ENCODE peak calls at places on chromosomes 16 and 17, in nine cellular contexts. N, O, H, P, J, L, C, D and E are unnamed samples.

GRCh38 chr17:7440113-7440822 is 956 bp downstream of the FGF11 start:
- DNase-seq in N (peak), O (peak), H (peak), P (no peak), J (no peak), L (peak), C (peak), D (peak), E (peak)

GRCh38 chr17:65191805-65192740 is 54.9 kb downstream of the RGS9 start:
- DNase-seq in N (no peak), O (no peak), H (no peak), P (peak), J (peak), L (no peak), C (no peak), D (no peak), E (no peak)

GRCh38 chr16:66948034-66948821 is 12.8 kb upstream of the CES3 start:
- DNase-seq in N (no peak), O (no peak), H (no peak), P (no peak), J (no peak), L (no peak), C (peak), D (peak), E (peak)

GRCh38 chr16:9102379-9102778 is 10.9 kb downstream of the HAPSTR1 start:
- DNase-seq in N (no peak), O (no peak), H (no peak), P (peak), J (peak), L (no peak), C (no peak), D (no peak), E (no peak)

GRCh38 chr17:31919802-31920525 is 16.8 kb upstream of the SUZ12 start:
- DNase-seq in N (no peak), O (no peak), H (no peak), P (no peak), J (peak), L (no peak), C (no peak), D (no peak), E (no peak)

GRCh38 chr17:31144427-31144826 is 49.6 kb downstream of the NF1 start:
- DNase-seq in N (no peak), O (no peak), H (no peak), P (no peak), J (no peak), L (no peak), C (no peak), D (peak), E (no peak)

GRCh38 chr17:49523706-49524472 is 28.8 kb downstream of the NGFR start:
- DNase-seq in N (peak), O (no peak), H (no peak), P (no peak), J (no peak), L (no peak), C (no peak), D (no peak), E (no peak)

GRCh38 chr16:48559462-48560211 is 50.3 kb downstream of the N4BP1 start:
- DNase-seq in N (no peak), O (no peak), H (no peak), P (no peak), J (no peak), L (no peak), C (no peak), D (peak), E (no peak)

GRCh38 chr16:83859265-83859664 is 39.6 kb upstream of the MLYCD start:
- DNase-seq in N (no peak), O (no peak), H (no peak), P (no peak), J (no peak), L (no peak), C (no peak), D (no peak), E (no peak)

GRCh38 chr17:2412561-2413021 is 11.7 kb upstream of the MNT start:
- DNase-seq in N (no peak), O (no peak), H (peak), P (no peak), J (peak), L (no peak), C (no peak), D (peak), E (no peak)

GRCh38 chr17:28963841-28964240 is 12.5 kb upstream of the PHF12 start:
- DNase-seq in N (no peak), O (no peak), H (no peak), P (no peak), J (no peak), L (no peak), C (no peak), D (no peak), E (no peak)

GRCh38 chr17:76027159-76027839 is at the start of gene EVPL:
- DNase-seq in N (no peak), O (peak), H (peak), P (no peak), J (no peak), L (peak), C (no peak), D (peak), E (no peak)

GRCh38 chr17:81712468-81713003 is 452 bp downstream of the SLC25A10 start:
- DNase-seq in N (peak), O (no peak), H (peak), P (no peak), J (peak), L (no peak), C (peak), D (no peak), E (peak)
- TF ChIP-seq CTCF in N (no peak), O (no peak), H (peak), P (peak), J (no peak), L (no peak), C (no peak), D (peak), E (no peak)

DNA sequence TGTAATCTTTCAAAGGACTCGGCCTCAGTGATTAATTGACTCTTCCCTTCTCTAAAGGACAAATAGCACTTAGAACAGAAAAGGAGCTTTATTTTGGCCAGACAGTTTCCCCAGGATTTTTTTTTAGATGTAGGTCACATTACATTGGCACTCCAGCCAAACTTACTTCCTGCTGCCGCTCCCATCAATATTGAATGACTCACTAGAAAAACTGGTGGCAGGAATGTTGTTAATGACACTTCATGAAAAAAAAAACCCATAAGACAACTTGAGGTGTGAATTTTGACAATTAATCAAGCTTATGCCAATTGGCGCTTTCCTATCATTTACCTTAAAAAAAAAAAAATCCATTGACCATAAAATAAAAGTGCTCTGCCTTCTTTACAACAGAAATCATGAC is 432.5 kb downstream of the TOX3 start:
- DNase-seq in N (no peak), O (no peak), H (no peak), P (peak), J (no peak), L (peak), C (no peak), D (peak), E (no peak)
- TF ChIP-seq CTCF in N (no peak), O (no peak), H (no peak), P (no peak), J (no peak), L (no peak), C (no peak), D (no peak), E (no peak)

GRCh38 chr17:55495239-55495638 is 16.0 kb downstream of the SMIM36 start:
- DNase-seq in N (no peak), O (no peak), H (no peak), P (no peak), J (no peak), L (peak), C (no peak), D (no peak), E (no peak)
- TF ChIP-seq CTCF in N (no peak), O (no peak), H (no peak), P (no peak), J (no peak), L (no peak), C (no peak), D (no peak), E (no peak)

GRCh38 chr17:21165922-21166598 is 39.3 kb downstream of the DHRS7B start:
- DNase-seq in N (peak), O (no peak), H (no peak), P (no peak), J (no peak), L (no peak), C (no peak), D (no peak), E (no peak)

GRCh38 chr17:21162394-21162775 is 35.6 kb downstream of the DHRS7B start:
- DNase-seq in N (no peak), O (no peak), H (no peak), P (peak), J (no peak), L (no peak), C (no peak), D (no peak), E (no peak)

GRCh38 chr17:21166599-21167265 is 40.0 kb downstream of the DHRS7B start:
- DNase-seq in N (no peak), O (no peak), H (no peak), P (no peak), J (peak), L (no peak), C (no peak), D (no peak), E (no peak)

GRCh38 chr17:21163101-21163500 is 36.3 kb downstream of the DHRS7B start:
- DNase-seq in N (no peak), O (no peak), H (no peak), P (no peak), J (no peak), L (no peak), C (no peak), D (no peak), E (no peak)

GRCh38 chr17:21164226-21165019 is 37.7 kb downstream of the DHRS7B start:
- DNase-seq in N (no peak), O (no peak), H (no peak), P (no peak), J (peak), L (no peak), C (no peak), D (no peak), E (no peak)
- TF ChIP-seq CTCF in N (no peak), O (no peak), H (no peak), P (no peak), J (peak), L (no peak), C (no peak), D (peak), E (no peak)

DNA sequence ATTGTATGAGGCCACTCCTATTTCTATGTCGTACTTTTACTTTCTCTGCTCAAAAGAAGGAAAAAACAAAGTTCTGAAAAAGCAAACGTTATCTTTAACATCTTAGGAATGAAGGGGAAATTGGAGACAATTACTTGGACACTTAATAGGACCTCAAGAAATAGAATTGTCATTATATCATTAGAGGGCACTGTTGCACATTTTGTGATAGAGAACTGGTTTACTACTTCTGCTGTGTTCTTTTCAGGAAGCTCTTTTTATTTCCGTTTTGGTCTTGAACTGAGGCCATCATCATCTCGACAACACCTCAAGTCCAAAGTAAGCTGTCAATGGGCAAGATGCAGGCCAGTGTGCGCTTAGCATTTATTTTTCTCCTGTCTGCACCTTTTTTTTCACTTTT is 14.6 kb downstream of the COG4 start:
- DNase-seq in N (no peak), O (no peak), H (no peak), P (no peak), J (peak), L (no peak), C (no peak), D (no peak), E (no peak)
- TF ChIP-seq CTCF in N (no peak), O (no peak), H (no peak), P (no peak), J (peak), L (no peak), C (peak), D (no peak), E (no peak)

GRCh38 chr16:69798466-69798865 is 36.3 kb downstream of the WWP2 start:
- DNase-seq in N (no peak), O (no peak), H (peak), P (peak), J (peak), L (no peak), C (peak), D (peak), E (no peak)
- TF ChIP-seq CTCF in N (peak), O (no peak), H (peak), P (peak), J (peak), L (no peak), C (peak), D (peak), E (peak)

DNA sequence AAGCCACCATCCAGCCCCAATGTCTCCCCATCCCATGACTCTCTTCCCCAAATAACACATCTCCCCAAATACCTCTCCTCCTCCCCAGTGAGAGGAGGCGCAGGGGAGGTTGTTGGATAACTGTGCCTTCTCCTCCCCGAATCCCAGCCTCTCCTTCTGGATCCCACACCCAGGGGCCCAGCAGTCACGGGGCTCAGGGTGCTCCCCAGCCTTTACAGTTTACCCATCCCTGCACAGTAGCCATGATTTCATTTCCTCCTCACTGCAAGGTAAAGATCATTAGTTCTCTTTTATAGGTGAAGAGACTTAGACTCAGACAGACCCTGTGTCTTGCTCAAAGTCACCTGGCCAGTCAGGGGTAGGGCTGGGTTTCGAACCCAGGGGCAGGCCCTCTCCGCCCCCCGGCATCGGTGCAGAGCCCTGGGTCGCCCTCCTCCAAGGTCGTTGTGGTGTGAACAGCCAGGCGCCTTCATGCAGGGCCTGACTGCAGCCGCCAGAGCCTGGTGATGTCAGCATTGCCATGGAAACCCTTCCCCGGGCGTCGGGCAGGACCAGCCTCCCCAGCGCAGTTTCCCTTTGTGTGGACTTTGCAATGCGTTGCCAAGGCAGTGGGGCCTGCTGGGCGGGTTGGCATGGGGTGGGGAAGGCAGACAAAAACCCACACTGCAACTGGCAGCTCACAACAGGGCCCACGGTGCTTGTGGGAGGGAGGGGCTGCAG is 53.3 kb upstream of the TOB1 start:
- DNase-seq in N (peak), O (peak), H (peak), P (peak), J (peak), L (peak), C (peak), D (peak), E (peak)
- TF ChIP-seq CTCF in N (no peak), O (no peak), H (peak), P (no peak), J (no peak), L (no peak), C (no peak), D (no peak), E (no peak)

DNA sequence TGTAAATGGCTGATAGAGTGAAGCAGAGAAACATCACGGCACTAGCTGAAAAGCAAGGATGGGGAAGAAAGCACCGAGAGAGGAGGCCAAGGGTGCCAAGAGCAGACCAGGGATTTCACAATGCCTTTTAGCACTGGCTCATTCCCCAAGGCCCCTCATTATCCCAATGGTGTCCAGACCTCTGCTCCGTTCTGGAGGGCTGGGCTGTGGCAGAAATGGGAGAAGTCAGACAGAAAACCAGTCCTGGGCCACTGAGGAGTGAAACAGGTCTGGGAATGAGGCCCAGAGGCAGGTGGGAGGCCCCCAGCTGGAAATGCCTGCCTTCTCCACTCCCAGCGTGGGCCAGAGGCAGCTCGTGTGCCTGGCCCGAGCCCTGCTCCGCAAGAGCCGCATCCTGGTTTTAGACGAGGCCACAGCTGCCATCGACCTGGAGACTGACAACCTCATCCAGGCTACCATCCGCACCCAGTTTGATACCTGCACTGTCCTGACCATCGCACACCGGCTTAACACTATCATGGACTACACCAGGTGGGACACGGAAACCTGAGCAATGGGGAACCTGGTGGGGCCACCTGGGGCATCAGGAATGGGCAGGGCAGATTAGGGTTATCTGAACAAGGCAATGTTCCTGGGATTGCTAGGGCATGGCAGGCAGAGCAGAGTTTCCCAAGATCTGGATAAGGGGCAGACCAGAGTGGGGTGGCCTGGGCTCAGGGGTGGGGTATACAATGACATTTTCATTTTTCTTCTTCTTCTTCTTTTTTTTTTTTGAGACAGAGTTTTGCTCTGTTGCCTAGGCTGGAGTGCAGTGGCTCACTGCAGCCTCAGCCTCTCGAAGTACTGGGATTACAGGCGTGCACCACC is 20.3 kb downstream of the ANKRD40 start:
- DNase-seq in N (peak), O (no peak), H (no peak), P (no peak), J (no peak), L (no peak), C (no peak), D (peak), E (no peak)
- TF ChIP-seq CTCF in N (no peak), O (no peak), H (no peak), P (no peak), J (no peak), L (no peak), C (no peak), D (no peak), E (no peak)